ENCODE peak calls at places on chromosomes 7 and 10, in nine cellular contexts. U, D, W, H, A, E, C, T and J are unnamed samples.

GRCh38 chr7:140416560-140416959 is 12.7 kb downstream of the RAB19 start:
- DNase-seq in U (no peak), D (no peak), W (no peak), H (no peak), A (no peak), E (no peak), C (no peak), T (no peak), J (no peak)

GRCh38 chr7:25894902-25895791 is 256.9 kb upstream of the NFE2L3 start:
- DNase-seq in U (peak), D (peak), W (peak), H (peak), A (no peak), E (peak), C (peak), T (peak), J (peak)

GRCh38 chr10:70588852-70589570 is 13.5 kb downstream of the PRF1 start:
- DNase-seq in U (no peak), D (no peak), W (no peak), H (no peak), A (no peak), E (no peak), C (no peak), T (no peak), J (no peak)

GRCh38 chr10:25206693-25207414 is 32.1 kb downstream of the GPR158 start:
- DNase-seq in U (no peak), D (peak), W (no peak), H (peak), A (no peak), E (no peak), C (no peak), T (no peak), J (no peak)

GRCh38 chr7:17236603-17237002 is 61.8 kb upstream of the AHR start:
- DNase-seq in U (peak), D (no peak), W (no peak), H (peak), A (no peak), E (no peak), C (no peak), T (no peak), J (no peak)

GRCh38 chr7:97118306-97118917 is 914 bp downstream of the SDHAF3 start:
- DNase-seq in U (no peak), D (no peak), W (no peak), H (peak), A (no peak), E (no peak), C (no peak), T (no peak), J (no peak)

GRCh38 chr7:7938471-7938870 is 30.1 kb upstream of the GLCCI1 start:
- DNase-seq in U (no peak), D (no peak), W (no peak), H (no peak), A (no peak), E (no peak), C (no peak), T (no peak), J (no peak)

GRCh38 chr10:71939304-71939703 is 24.9 kb upstream of the CHST3 start:
- DNase-seq in U (no peak), D (no peak), W (no peak), H (no peak), A (no peak), E (no peak), C (no peak), T (no peak), J (no peak)

GRCh38 chr10:112461029-112461887 is 14.2 kb downstream of the VTI1A start:
- DNase-seq in U (peak), D (no peak), W (peak), H (peak), A (peak), E (no peak), C (no peak), T (no peak), J (no peak)

GRCh38 chr10:73886625-73887024 is 12.3 kb upstream of the CAMK2G start:
- DNase-seq in U (peak), D (no peak), W (no peak), H (no peak), A (no peak), E (no peak), C (no peak), T (no peak), J (no peak)

GRCh38 chr7:156941393-156942182 is 7.9 kb upstream of the NOM1 start:
- DNase-seq in U (no peak), D (no peak), W (no peak), H (no peak), A (no peak), E (no peak), C (no peak), T (no peak), J (no peak)

GRCh38 chr10:76388321-76388720 is 956.9 kb downstream of the LRMDA start:
- DNase-seq in U (peak), D (no peak), W (no peak), H (no peak), A (no peak), E (no peak), C (no peak), T (no peak), J (no peak)

GRCh38 chr7:28364082-28364481 is 48.2 kb upstream of the CREB5 start:
- DNase-seq in U (no peak), D (no peak), W (peak), H (no peak), A (no peak), E (no peak), C (no peak), T (no peak), J (no peak)

GRCh38 chr7:28358423-28358868 is 53.9 kb upstream of the CREB5 start:
- DNase-seq in U (peak), D (no peak), W (peak), H (peak), A (peak), E (no peak), C (no peak), T (no peak), J (no peak)

GRCh38 chr7:28360739-28361138 is 51.6 kb upstream of the CREB5 start:
- DNase-seq in U (no peak), D (no peak), W (no peak), H (no peak), A (no peak), E (no peak), C (no peak), T (no peak), J (no peak)

DNA sequence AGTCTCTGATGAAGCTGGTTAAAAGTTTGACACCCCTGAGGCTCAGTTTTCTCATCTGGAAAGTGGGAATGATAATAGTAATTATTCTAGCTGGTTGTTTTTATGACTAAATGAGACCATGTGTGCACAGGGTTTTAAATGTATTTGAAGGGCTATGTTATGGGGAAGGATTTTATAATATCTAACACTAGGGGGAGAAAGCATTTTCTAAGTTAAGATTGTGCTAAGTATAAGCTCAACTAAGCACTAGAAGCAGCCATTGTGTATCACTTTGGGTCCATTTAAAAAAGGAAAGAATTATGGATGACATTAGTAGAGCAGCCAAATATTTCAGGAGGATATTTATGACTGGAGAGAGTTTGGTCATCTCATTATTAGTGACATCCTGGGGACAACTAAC is 49.5 kb upstream of the CREB5 start:
- DNase-seq in U (no peak), D (no peak), W (no peak), H (no peak), A (no peak), E (no peak), C (no peak), T (no peak), J (no peak)
- TF ChIP-seq CTCF in U (peak), D (peak), W (peak), H (peak), A (no peak), E (no peak), C (peak), T (no peak), J (peak)

GRCh38 chr10:5757766-5758517 is 55.3 kb downstream of the GDI2 start:
- DNase-seq in U (no peak), D (no peak), W (no peak), H (no peak), A (no peak), E (no peak), C (no peak), T (no peak), J (no peak)
- TF ChIP-seq CTCF in U (no peak), D (no peak), W (no peak), H (no peak), A (no peak), E (no peak), C (no peak), T (no peak), J (no peak)

GRCh38 chr7:81433196-81433595 is 336.7 kb downstream of the HGF start:
- DNase-seq in U (no peak), D (no peak), W (no peak), H (no peak), A (no peak), E (no peak), C (no peak), T (no peak), J (no peak)

GRCh38 chr7:81430761-81431160 is 339.1 kb downstream of the HGF start:
- DNase-seq in U (no peak), D (no peak), W (no peak), H (peak), A (no peak), E (no peak), C (no peak), T (no peak), J (no peak)

GRCh38 chr7:81433692-81434331 is 336.0 kb downstream of the HGF start:
- DNase-seq in U (peak), D (no peak), W (no peak), H (no peak), A (no peak), E (peak), C (no peak), T (no peak), J (no peak)

DNA sequence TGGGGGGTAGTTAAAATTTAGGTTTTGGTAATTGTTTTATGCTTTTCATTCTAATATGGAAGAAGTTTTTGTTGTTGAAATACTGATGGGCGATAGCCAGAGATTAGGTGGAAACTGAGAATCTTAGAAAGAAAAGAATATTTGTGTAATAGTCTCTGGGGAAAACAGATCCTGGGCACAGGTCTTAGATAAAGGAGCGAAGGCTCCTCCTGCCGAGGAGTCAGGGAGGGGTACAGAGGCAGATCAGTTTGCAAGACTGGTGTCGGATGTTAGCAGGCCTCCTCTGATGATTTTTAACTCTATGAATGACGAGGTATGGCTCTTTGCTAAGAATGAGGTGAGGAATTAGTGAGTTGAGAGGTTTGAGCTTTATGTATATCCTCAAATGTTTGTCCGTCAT is 339.7 kb downstream of the HGF start:
- DNase-seq in U (no peak), D (no peak), W (no peak), H (peak), A (no peak), E (no peak), C (no peak), T (no peak), J (no peak)
- TF ChIP-seq CTCF in U (no peak), D (no peak), W (no peak), H (peak), A (no peak), E (no peak), C (no peak), T (no peak), J (no peak)

DNA sequence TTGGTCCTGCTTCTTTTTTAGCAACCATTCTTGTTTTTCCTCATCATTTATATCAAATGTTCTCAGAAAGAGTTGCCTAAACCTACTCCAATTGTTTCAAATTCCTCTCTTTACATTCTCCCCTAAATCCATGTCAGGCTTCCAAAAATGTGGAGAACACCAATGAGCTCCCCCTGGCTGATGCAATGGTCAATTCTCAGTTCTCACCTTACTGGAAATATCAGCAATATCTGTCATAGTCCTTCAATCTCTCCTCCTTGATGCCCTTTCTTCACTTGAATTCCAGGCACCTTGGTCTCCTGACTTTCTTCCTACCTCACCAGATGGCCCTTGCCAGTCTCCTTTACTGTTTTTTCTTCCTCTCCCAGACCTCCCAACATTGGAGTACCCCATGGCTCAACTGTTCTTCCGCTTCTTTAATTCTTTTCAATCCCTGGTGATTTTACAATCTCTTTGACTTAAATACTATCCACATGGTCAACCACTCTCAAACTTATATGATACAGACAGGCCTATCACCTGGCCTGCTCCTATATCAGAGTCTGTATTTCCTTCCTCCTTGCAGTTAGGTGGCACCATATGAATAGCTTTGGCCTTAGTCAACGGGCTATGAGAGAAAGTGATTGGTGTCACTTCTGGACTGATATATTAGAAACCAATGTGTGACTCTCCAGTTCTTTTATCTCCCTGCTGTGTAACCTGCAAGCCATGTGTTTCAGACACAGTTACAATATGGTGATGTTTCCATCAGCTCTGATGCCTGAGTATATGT is 47.4 kb upstream of the CAV2 start:
- DNase-seq in U (no peak), D (no peak), W (no peak), H (no peak), A (no peak), E (no peak), C (no peak), T (no peak), J (no peak)
- TF ChIP-seq CTCF in U (no peak), D (no peak), W (no peak), H (no peak), A (no peak), E (no peak), C (no peak), T (no peak), J (no peak)

DNA sequence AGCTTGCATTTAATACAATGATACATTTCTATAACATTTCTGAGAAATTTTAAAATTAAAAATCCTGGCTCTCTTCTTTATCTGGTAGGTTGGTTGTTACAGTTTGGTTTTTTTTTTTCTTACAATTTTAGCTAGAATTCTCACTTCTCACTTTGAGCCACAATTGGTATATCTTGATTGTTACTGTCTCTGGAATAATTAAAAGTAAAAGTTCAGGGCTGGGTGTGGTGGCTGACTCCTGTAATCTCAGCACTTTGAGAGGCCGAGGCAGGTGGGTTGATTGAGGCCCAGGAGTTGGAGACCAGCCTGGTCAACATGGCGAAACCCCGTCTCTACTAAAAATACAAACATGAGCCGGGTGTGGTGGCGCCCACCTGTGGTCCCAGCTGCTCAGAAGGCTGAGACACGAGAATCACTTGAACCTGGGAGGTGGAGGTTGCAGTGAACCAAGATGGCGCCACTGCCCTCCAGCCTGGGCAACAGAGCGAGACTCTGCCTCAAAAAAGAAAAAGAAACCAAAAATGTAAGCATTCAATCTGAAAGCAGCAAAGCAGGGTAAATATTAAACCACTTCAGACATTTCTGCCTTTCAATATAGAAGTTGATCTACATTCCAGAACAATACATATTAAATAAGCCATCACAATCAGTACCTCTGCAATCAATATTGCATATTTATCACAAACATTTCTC is 88.6 kb upstream of the PFKP start:
- DNase-seq in U (no peak), D (no peak), W (no peak), H (no peak), A (no peak), E (no peak), C (no peak), T (no peak), J (no peak)
- TF ChIP-seq CTCF in U (no peak), D (no peak), W (no peak), H (no peak), A (no peak), E (no peak), C (no peak), T (no peak), J (no peak)

GRCh38 chr7:30682131-30683083 is at the start of gene CRHR2:
- DNase-seq in U (no peak), D (peak), W (no peak), H (no peak), A (no peak), E (no peak), C (peak), T (no peak), J (no peak)
- TF ChIP-seq CTCF in U (no peak), D (peak), W (peak), H (peak), A (peak), E (no peak), C (peak), T (peak), J (no peak)

DNA sequence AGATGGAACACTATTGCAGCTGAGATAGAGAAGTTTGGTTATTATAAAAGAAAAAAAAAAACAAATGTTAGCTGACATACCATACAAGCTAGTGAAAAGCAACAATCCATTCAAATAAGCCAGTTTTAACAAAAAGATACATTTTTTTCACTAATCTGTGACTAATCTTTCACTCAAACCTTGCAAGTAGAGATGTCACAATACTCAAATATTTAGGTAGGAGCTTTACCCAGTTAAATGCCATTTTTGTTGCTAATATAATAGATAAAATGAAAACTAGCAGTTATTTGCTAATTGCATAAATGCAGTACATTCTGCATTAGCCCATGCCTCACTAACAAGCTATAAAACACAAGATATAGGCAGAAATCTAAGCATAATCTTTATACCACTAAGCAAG is 123.6 kb downstream of the BTAF1 start:
- DNase-seq in U (no peak), D (no peak), W (no peak), H (no peak), A (no peak), E (no peak), C (no peak), T (no peak), J (no peak)
- TF ChIP-seq CTCF in U (no peak), D (no peak), W (no peak), H (no peak), A (no peak), E (no peak), C (no peak), T (no peak), J (no peak)

DNA sequence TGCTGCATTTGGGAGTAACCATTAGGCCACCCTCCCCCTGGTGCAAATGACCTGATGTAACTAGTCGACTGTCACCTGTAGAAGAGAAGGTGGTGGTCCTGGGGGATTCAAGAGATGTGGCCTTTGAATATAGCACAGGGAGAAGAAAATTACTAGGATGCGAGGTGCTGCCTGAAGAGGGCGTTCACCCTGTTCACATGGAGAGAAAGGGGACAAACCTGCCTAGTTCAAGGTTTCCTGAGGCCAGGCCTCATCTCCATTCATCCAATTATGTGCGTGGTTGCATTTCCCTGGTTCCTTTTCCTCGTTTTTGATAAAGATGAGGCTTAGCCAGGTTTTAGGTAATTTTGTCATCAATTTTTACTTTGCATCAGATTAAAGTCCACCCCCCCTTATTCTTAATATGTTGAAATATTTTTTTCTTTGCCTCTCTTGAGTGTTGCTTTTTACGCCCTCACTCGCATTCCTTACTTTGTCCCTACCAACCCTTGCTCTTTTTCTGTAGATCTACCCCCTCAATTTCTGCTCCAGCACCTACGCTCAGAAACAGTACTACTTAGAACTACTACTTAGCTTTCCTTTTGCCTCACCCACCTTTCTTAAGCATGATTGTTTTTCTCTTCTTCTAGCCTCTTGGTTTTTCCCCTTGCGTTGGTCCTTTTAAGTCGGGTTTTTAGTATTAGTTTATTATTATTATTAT is 13.7 kb downstream of the CLCN1 start:
- DNase-seq in U (no peak), D (no peak), W (no peak), H (no peak), A (no peak), E (no peak), C (no peak), T (no peak), J (no peak)
- TF ChIP-seq CTCF in U (no peak), D (no peak), W (no peak), H (no peak), A (no peak), E (no peak), C (no peak), T (no peak), J (no peak)